ENCODE peak calls at places on chromosomes 4 and X, in seven cellular contexts. One of them, this sample, is unnamed. For H3K4me1, the result is how much of the 10 kb centered on the place peaks cover.

GRCh38 chr4:139628184-139629012 is 37.2 kb upstream of the MGST2 start:
- DNase-seq in left lung: no peak
- DNase-seq in GM23248: no peak
- DNase-seq in adrenal gland: no peak
- DNase-seq in ovary: no peak
- DNase-seq in A549: no peak
- DNase-seq in PC-3: no peak
- DNase-seq in this sample: no peak

GRCh38 chrX:15311119-15311518 is 4.3 kb downstream of the ASB11 start:
- DNase-seq in GM23248: no peak
- DNase-seq in PC-3: no peak
- DNase-seq in ovary: no peak
- DNase-seq in A549: no peak
- DNase-seq in left lung: no peak
- DNase-seq in adrenal gland: no peak
- DNase-seq in this sample: no peak

GRCh38 chr4:176438401-176438800 is 118.6 kb downstream of the SPCS3 start:
- DNase-seq in left lung: no peak
- DNase-seq in ovary: no peak
- DNase-seq in adrenal gland: no peak
- DNase-seq in GM23248: no peak
- DNase-seq in PC-3: no peak
- DNase-seq in A549: no peak
- DNase-seq in this sample: no peak

GRCh38 chr4:156959298-156959702 is 12.3 kb downstream of the PDGFC start:
- DNase-seq in A549: no peak
- DNase-seq in left lung: no peak
- DNase-seq in adrenal gland: no peak
- DNase-seq in GM23248: peak
- DNase-seq in ovary: no peak
- DNase-seq in PC-3: peak
- DNase-seq in this sample: peak

GRCh38 chr4:119690871-119691270 is 62.3 kb upstream of the PDE5A start:
- DNase-seq in A549: no peak
- DNase-seq in adrenal gland: no peak
- DNase-seq in left lung: no peak
- DNase-seq in GM23248: no peak
- DNase-seq in ovary: no peak
- DNase-seq in PC-3: peak
- DNase-seq in this sample: no peak

GRCh38 chr4:137946423-137946822 is 295.7 kb downstream of the SLC7A11 start:
- DNase-seq in GM23248: peak
- DNase-seq in adrenal gland: no peak
- DNase-seq in left lung: no peak
- DNase-seq in A549: no peak
- DNase-seq in PC-3: peak
- DNase-seq in ovary: no peak
- DNase-seq in this sample: no peak

GRCh38 chrX:15761564-15762191 is 23.6 kb downstream of the CA5B start:
- DNase-seq in PC-3: peak
- DNase-seq in ovary: no peak
- DNase-seq in A549: peak
- DNase-seq in left lung: no peak
- DNase-seq in adrenal gland: no peak
- DNase-seq in GM23248: peak
- DNase-seq in this sample: no peak

GRCh38 chr4:164997324-164997723 is 19.9 kb upstream of the TRIM61 start:
- DNase-seq in GM23248: peak
- DNase-seq in A549: no peak
- DNase-seq in adrenal gland: no peak
- DNase-seq in ovary: no peak
- DNase-seq in PC-3: peak
- DNase-seq in left lung: no peak
- DNase-seq in this sample: peak

GRCh38 chr4:172962564-172963353 is 205.9 kb upstream of the GALNT7 start:
- DNase-seq in ovary: no peak
- DNase-seq in adrenal gland: no peak
- DNase-seq in PC-3: peak
- DNase-seq in left lung: no peak
- DNase-seq in A549: peak
- DNase-seq in GM23248: peak
- DNase-seq in this sample: peak

GRCh38 chr4:113981591-113981990 is 2.1 kb upstream of the ARSJ start:
- DNase-seq in GM23248: no peak
- DNase-seq in ovary: no peak
- DNase-seq in adrenal gland: no peak
- DNase-seq in A549: no peak
- DNase-seq in PC-3: no peak
- DNase-seq in left lung: no peak
- DNase-seq in this sample: no peak
- H3K27ac ChIP-seq in GM23248: no peak
- H3K27ac ChIP-seq in ovary: no peak
- H3K27ac ChIP-seq in adrenal gland: no peak
- H3K27ac ChIP-seq in A549: no peak
- H3K27ac ChIP-seq in PC-3: no peak
- H3K27ac ChIP-seq in left lung: no peak
- H3K27ac ChIP-seq in this sample: no peak

DNA sequence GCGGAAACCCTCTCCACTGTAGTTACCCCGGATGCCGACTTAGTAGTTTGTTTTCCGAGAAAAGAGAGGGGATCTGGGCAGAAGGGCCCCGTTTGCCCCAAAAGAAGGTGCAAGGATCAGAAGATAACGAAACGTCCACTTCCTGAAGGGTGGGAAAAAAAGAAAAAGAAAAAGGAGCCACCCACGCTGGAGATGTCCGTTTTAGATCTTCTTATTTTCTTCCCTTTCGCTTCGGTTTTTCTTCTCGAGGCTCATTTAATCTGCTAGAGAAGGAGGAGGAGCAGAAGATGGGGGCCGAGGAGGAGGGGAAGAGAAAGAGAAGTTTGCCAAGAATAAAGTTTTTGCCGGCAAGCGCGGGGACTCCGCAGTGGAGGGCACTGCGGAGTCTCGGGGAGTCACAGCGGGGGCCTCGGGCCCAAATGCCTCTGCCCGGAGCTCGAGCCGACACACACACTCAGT is 490 bp downstream of the LEF1 start:
- DNase-seq in left lung: no peak
- DNase-seq in PC-3: no peak
- DNase-seq in GM23248: peak
- DNase-seq in ovary: no peak
- DNase-seq in adrenal gland: no peak
- DNase-seq in A549: no peak
- DNase-seq in this sample: no peak
- H3K4me1 ChIP-seq in left lung: under half
- H3K4me1 ChIP-seq in PC-3: under half
- H3K4me1 ChIP-seq in GM23248: under half
- H3K4me1 ChIP-seq in ovary: under half
- H3K4me1 ChIP-seq in adrenal gland: under half
- H3K4me1 ChIP-seq in A549: under half
- H3K4me1 ChIP-seq in this sample: half or more

GRCh38 chrX:118493653-118494297 is 1.8 kb upstream of the DOCK11 start:
- DNase-seq in GM23248: peak
- DNase-seq in ovary: no peak
- DNase-seq in A549: no peak
- DNase-seq in left lung: no peak
- DNase-seq in adrenal gland: no peak
- DNase-seq in PC-3: peak
- DNase-seq in this sample: no peak
- H3K27ac ChIP-seq in GM23248: no peak
- H3K27ac ChIP-seq in ovary: no peak
- H3K27ac ChIP-seq in A549: no peak
- H3K27ac ChIP-seq in left lung: no peak
- H3K27ac ChIP-seq in adrenal gland: no peak
- H3K27ac ChIP-seq in PC-3: no peak
- H3K27ac ChIP-seq in this sample: no peak

GRCh38 chr4:87042221-87042620 is 107.4 kb downstream of the AFF1 start:
- DNase-seq in PC-3: no peak
- DNase-seq in left lung: no peak
- DNase-seq in A549: no peak
- DNase-seq in ovary: no peak
- DNase-seq in adrenal gland: no peak
- DNase-seq in GM23248: no peak
- DNase-seq in this sample: no peak

GRCh38 chr4:87038837-87039715 is 104.3 kb downstream of the AFF1 start:
- DNase-seq in A549: peak
- DNase-seq in left lung: peak
- DNase-seq in adrenal gland: peak
- DNase-seq in PC-3: peak
- DNase-seq in GM23248: peak
- DNase-seq in ovary: peak
- DNase-seq in this sample: peak

GRCh38 chr4:87037921-87038320 is 103.1 kb downstream of the AFF1 start:
- DNase-seq in A549: no peak
- DNase-seq in adrenal gland: no peak
- DNase-seq in ovary: no peak
- DNase-seq in PC-3: no peak
- DNase-seq in GM23248: peak
- DNase-seq in left lung: no peak
- DNase-seq in this sample: no peak

GRCh38 chr4:87042986-87043820 is 108.4 kb downstream of the AFF1 start:
- DNase-seq in A549: no peak
- DNase-seq in GM23248: no peak
- DNase-seq in left lung: no peak
- DNase-seq in ovary: no peak
- DNase-seq in adrenal gland: no peak
- DNase-seq in PC-3: no peak
- DNase-seq in this sample: no peak

DNA sequence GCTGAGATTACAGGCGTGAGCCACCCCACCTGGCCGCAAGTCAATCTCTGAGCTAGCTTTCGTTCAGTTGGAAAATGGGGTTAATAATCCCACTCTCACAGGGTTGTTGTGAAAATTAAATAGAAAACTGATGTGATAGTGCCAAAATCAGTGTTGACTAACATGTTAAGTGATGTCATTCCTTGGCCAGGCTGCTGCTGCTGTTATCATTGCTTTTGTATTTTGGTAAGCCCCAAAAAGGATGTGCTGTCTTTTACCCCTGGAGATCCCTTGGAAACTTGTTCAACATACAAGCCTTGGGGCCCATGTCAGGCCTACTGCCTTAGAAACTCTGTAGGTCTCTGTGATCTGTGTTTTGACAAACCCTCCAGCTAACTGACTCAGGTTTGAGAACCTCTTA is 106.3 kb downstream of the AFF1 start:
- DNase-seq in GM23248: peak
- DNase-seq in left lung: no peak
- DNase-seq in A549: no peak
- DNase-seq in adrenal gland: no peak
- DNase-seq in PC-3: no peak
- DNase-seq in ovary: peak
- DNase-seq in this sample: no peak
- H3K4me1 ChIP-seq in GM23248: half or more
- H3K4me1 ChIP-seq in left lung: half or more
- H3K4me1 ChIP-seq in A549: half or more
- H3K4me1 ChIP-seq in adrenal gland: half or more
- H3K4me1 ChIP-seq in PC-3: under half
- H3K4me1 ChIP-seq in ovary: under half
- H3K4me1 ChIP-seq in this sample: under half

GRCh38 chr4:152935661-152936445 is at the start of gene FHDC1:
- DNase-seq in A549: no peak
- DNase-seq in ovary: peak
- DNase-seq in left lung: peak
- DNase-seq in GM23248: peak
- DNase-seq in PC-3: peak
- DNase-seq in adrenal gland: no peak
- DNase-seq in this sample: no peak
- H3K27ac ChIP-seq in A549: peak
- H3K27ac ChIP-seq in ovary: no peak
- H3K27ac ChIP-seq in left lung: peak
- H3K27ac ChIP-seq in GM23248: no peak
- H3K27ac ChIP-seq in PC-3: no peak
- H3K27ac ChIP-seq in adrenal gland: no peak
- H3K27ac ChIP-seq in this sample: no peak

GRCh38 chr4:169151671-169152070 is 119.1 kb downstream of the SH3RF1 start:
- DNase-seq in adrenal gland: no peak
- DNase-seq in GM23248: peak
- DNase-seq in ovary: no peak
- DNase-seq in A549: no peak
- DNase-seq in PC-3: peak
- DNase-seq in left lung: no peak
- DNase-seq in this sample: no peak

GRCh38 chr4:169153451-169153850 is 117.3 kb downstream of the SH3RF1 start:
- DNase-seq in GM23248: no peak
- DNase-seq in left lung: no peak
- DNase-seq in adrenal gland: no peak
- DNase-seq in ovary: no peak
- DNase-seq in PC-3: no peak
- DNase-seq in A549: no peak
- DNase-seq in this sample: no peak

GRCh38 chr4:169152104-169152503 is 118.7 kb downstream of the SH3RF1 start:
- DNase-seq in GM23248: no peak
- DNase-seq in A549: no peak
- DNase-seq in adrenal gland: no peak
- DNase-seq in PC-3: no peak
- DNase-seq in ovary: no peak
- DNase-seq in left lung: no peak
- DNase-seq in this sample: no peak

GRCh38 chr4:169150806-169151205 is 120.0 kb downstream of the SH3RF1 start:
- DNase-seq in left lung: no peak
- DNase-seq in adrenal gland: no peak
- DNase-seq in GM23248: no peak
- DNase-seq in PC-3: no peak
- DNase-seq in ovary: no peak
- DNase-seq in A549: no peak
- DNase-seq in this sample: no peak

DNA sequence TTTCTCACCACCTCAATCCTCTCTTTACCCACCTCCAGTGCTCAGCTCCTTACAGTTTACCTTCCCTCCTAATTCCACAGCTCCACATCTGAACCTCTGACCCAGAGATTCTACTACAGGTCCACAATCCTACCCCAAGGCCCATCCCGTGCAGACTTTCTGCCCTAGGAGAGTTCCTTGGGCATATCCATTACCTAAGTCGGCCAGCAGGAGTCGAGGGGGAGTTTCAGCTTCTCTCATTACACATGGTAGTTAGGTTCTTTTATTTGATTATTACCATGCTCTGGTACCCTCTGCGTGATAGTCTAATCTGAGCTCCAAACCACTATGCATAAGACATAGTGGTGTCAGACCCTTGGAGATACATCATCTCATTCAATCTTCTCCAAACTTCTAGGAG is 117.9 kb downstream of the SH3RF1 start:
- DNase-seq in PC-3: no peak
- DNase-seq in left lung: no peak
- DNase-seq in ovary: no peak
- DNase-seq in A549: no peak
- DNase-seq in adrenal gland: no peak
- DNase-seq in GM23248: no peak
- DNase-seq in this sample: no peak
- H3K4me1 ChIP-seq in PC-3: under half
- H3K4me1 ChIP-seq in left lung: under half
- H3K4me1 ChIP-seq in ovary: under half
- H3K4me1 ChIP-seq in A549: under half
- H3K4me1 ChIP-seq in adrenal gland: under half
- H3K4me1 ChIP-seq in GM23248: under half
- H3K4me1 ChIP-seq in this sample: under half

DNA sequence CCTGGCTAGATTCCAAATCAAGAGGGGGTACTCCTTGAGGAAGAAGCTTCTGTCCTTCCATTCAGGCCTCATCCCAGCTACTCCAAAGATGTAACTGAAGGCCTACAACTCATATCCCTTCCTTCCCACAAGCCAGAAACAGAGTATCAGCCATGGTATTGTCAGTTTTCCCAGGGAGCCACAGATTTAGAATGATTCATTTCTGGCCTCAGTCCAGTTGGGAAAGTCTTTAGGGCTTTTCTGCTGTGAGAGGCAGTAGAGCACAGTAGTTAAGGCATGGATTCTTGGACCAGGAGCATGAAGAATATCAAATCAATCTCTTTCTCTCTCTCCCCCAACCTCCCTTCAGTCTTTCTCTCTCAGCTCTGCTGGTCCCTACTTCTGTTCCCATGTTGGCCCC is 505.0 kb downstream of the BCOR start:
- DNase-seq in A549: no peak
- DNase-seq in left lung: no peak
- DNase-seq in GM23248: peak
- DNase-seq in adrenal gland: no peak
- DNase-seq in ovary: no peak
- DNase-seq in PC-3: peak
- DNase-seq in this sample: no peak
- H3K27ac ChIP-seq in A549: no peak
- H3K27ac ChIP-seq in left lung: no peak
- H3K27ac ChIP-seq in GM23248: no peak
- H3K27ac ChIP-seq in adrenal gland: no peak
- H3K27ac ChIP-seq in ovary: no peak
- H3K27ac ChIP-seq in PC-3: no peak
- H3K27ac ChIP-seq in this sample: no peak

This sample was measured in SJSA1.